ENCODE peak calls at places on chromosomes 13 and 19, in seven cellular contexts. E is H9, Z is IMR-90, F is neuronal stem cell, A is H1, Q is trophoblast cell, O is mesendoderm. V is an unnamed sample.

GRCh38 chr13:57829496-57829895 is 198.0 kb downstream of the PCDH17 start:
- DNase-seq in E (no peak), Q (no peak), A (no peak), Z (no peak), O (no peak), F (no peak), V (no peak)

GRCh38 chr19:4390017-4390861 is 10.1 kb downstream of the SH3GL1 start:
- DNase-seq in O (peak; percentile 96), E (peak; percentile 82), Z (peak; percentile 56), F (no peak), Q (no peak), A (no peak), V (peak; percentile 67)

GRCh38 chr19:16023558-16023915 is 52.8 kb upstream of the TPM4 start:
- DNase-seq in A (no peak), F (no peak), E (peak; percentile 12), Q (no peak), O (no peak), Z (no peak), V (no peak)

GRCh38 chr13:46295531-46296464 is 84.1 kb downstream of the LRRC63 start:
- DNase-seq in O (no peak), Z (peak; percentile 83), Q (peak; percentile 75), E (no peak), F (no peak), A (no peak), V (peak; percentile 88)

GRCh38 chr13:27283906-27284523 is 13.4 kb downstream of the RASL11A start:
- DNase-seq in E (peak; percentile 19), F (no peak), A (no peak), O (no peak), Q (no peak), Z (no peak), V (no peak)

GRCh38 chr19:38878575-38879399 is 712 bp upstream of the RINL start:
- DNase-seq in Z (no peak), A (no peak), O (no peak), Q (no peak), E (no peak), F (no peak), V (no peak)

GRCh38 chr19:49497790-49498106 is 1.5 kb downstream of the RPS11 start:
- DNase-seq in Q (no peak), F (no peak), Z (no peak), A (no peak), E (no peak), O (no peak), V (no peak)

GRCh38 chr13:114108894-114109293 is 23.5 kb downstream of the RASA3 start:
- DNase-seq in E (no peak), A (no peak), O (no peak), Q (no peak), F (no peak), Z (no peak), V (no peak)

GRCh38 chr19:37980419-37980975 is 73.5 kb downstream of the SIPA1L3 start:
- DNase-seq in F (no peak), Z (no peak), A (no peak), O (no peak), E (no peak), Q (no peak), V (no peak)

GRCh38 chr13:48594080-48594815 is 59.5 kb upstream of the CYSLTR2 start:
- DNase-seq in Q (no peak), A (no peak), E (no peak), F (no peak), O (peak; percentile 56), Z (no peak), V (peak; percentile 35)

GRCh38 chr19:17513801-17514200 is 2.4 kb downstream of the PGLS start:
- DNase-seq in F (no peak), A (no peak), Z (no peak), O (no peak), Q (no peak), E (no peak), V (peak; percentile 33)

GRCh38 chr19:7919681-7920519 is at the start of gene SNAPC2:
- DNase-seq in Z (peak; percentile 91), A (peak; percentile 99), E (peak; percentile 97), F (peak; percentile 96), Q (peak; percentile 86), O (peak; percentile 96), V (peak; percentile 93)

GRCh38 chr19:7304200-7304599 is 10.0 kb upstream of the INSR start:
- DNase-seq in E (no peak), Q (no peak), Z (no peak), F (no peak), O (no peak), A (no peak), V (no peak)

GRCh38 chr19:28426110-28426901 is 786.6 kb downstream of the UQCRFS1 start:
- DNase-seq in O (peak; percentile 64), A (peak; percentile 40), F (no peak), E (no peak), Z (no peak), Q (no peak), V (no peak)

GRCh38 chr13:44368062-44368591 is 5.5 kb upstream of the SERP2 start:
- DNase-seq in Q (peak; percentile 69), F (no peak), A (no peak), O (no peak), Z (peak; percentile 71), E (no peak), V (peak; percentile 52)

GRCh38 chr19:3955688-3956087 is 15.2 kb downstream of the DAPK3 start:
- DNase-seq in O (no peak), E (peak; percentile 19), Z (no peak), A (no peak), F (no peak), Q (no peak), V (no peak)

GRCh38 chr19:46474211-46474610 is 2.8 kb upstream of the PNMA8A start:
- DNase-seq in O (no peak), Q (no peak), Z (no peak), A (no peak), E (no peak), F (no peak), V (no peak)

GRCh38 chr19:49506575-49507105 is 5.8 kb upstream of the FCGRT start:
- DNase-seq in Z (no peak), F (peak; percentile 66), Q (peak; percentile 57), O (peak; percentile 90), E (peak; percentile 90), A (peak; percentile 95), V (peak; percentile 51)

GRCh38 chr13:30835442-30835841 is 70.6 kb upstream of the MEDAG start:
- DNase-seq in O (no peak), E (no peak), A (no peak), Q (no peak), Z (peak; percentile 82), F (no peak), V (peak; percentile 48)

GRCh38 chr13:112779856-112780604 is 90.2 kb downstream of the ATP11A start:
- DNase-seq in E (no peak), F (no peak), Z (peak; percentile 52), O (peak; percentile 34), A (no peak), Q (no peak), V (no peak)

GRCh38 chr19:18304194-18304495 is 18.7 kb downstream of the LSM4 start:
- DNase-seq in A (no peak), Q (no peak), O (no peak), Z (no peak), F (no peak), E (no peak), V (no peak)

GRCh38 chr13:36130542-36131214 is 504 bp downstream of the DCLK1 start:
- DNase-seq in Z (no peak), F (peak; percentile 37), E (peak; percentile 61), Q (peak; percentile 59), O (peak; percentile 48), A (peak; percentile 75), V (no peak)

GRCh38 chr13:24605923-24606372 is 74.3 kb upstream of the ATP12A start:
- DNase-seq in A (peak; percentile 63), Q (peak; percentile 6), F (no peak), O (peak; percentile 78), E (no peak), Z (peak; percentile 11), V (peak; percentile 59)

GRCh38 chr19:14762111-14762510 is 16.2 kb downstream of the ADGRE2 start:
- DNase-seq in E (no peak), O (no peak), Z (no peak), Q (no peak), A (no peak), F (no peak), V (no peak)

GRCh38 chr19:14763497-14764145 is 14.7 kb downstream of the ADGRE2 start:
- DNase-seq in A (no peak), O (no peak), Z (no peak), E (no peak), Q (no peak), F (no peak), V (no peak)

GRCh38 chr19:14764401-14764800 is 14.0 kb downstream of the ADGRE2 start:
- DNase-seq in Q (no peak), F (no peak), O (no peak), Z (no peak), A (no peak), E (no peak), V (no peak)

GRCh38 chr19:14761607-14762006 is 16.8 kb downstream of the ADGRE2 start:
- DNase-seq in Q (no peak), O (no peak), E (no peak), Z (no peak), A (no peak), F (no peak), V (no peak)

GRCh38 chr19:14758816-14759215 is 19.5 kb downstream of the ADGRE2 start:
- DNase-seq in O (peak; percentile 39), A (peak; percentile 55), Z (no peak), Q (no peak), F (no peak), E (peak; percentile 88), V (no peak)
- H3K4ac ChIP-seq in O (no peak overlapping the region), A (no peak overlapping the region), Z (no peak overlapping the region), Q (no peak overlapping the region), F (no peak overlapping the region), E (no peak overlapping the region), V (no peak overlapping the region)

GRCh38 chr19:1791879-1792278 is 20.2 kb downstream of the ATP8B3 start:
- DNase-seq in F (no peak), O (no peak), E (no peak), Q (no peak), Z (no peak), A (no peak), V (no peak)
- H3K4ac ChIP-seq in F (no peak overlapping the region), O (no peak overlapping the region), E (no peak overlapping the region), Q (no peak overlapping the region), Z (no peak overlapping the region), A (no peak overlapping the region), V (no peak overlapping the region)

DNA sequence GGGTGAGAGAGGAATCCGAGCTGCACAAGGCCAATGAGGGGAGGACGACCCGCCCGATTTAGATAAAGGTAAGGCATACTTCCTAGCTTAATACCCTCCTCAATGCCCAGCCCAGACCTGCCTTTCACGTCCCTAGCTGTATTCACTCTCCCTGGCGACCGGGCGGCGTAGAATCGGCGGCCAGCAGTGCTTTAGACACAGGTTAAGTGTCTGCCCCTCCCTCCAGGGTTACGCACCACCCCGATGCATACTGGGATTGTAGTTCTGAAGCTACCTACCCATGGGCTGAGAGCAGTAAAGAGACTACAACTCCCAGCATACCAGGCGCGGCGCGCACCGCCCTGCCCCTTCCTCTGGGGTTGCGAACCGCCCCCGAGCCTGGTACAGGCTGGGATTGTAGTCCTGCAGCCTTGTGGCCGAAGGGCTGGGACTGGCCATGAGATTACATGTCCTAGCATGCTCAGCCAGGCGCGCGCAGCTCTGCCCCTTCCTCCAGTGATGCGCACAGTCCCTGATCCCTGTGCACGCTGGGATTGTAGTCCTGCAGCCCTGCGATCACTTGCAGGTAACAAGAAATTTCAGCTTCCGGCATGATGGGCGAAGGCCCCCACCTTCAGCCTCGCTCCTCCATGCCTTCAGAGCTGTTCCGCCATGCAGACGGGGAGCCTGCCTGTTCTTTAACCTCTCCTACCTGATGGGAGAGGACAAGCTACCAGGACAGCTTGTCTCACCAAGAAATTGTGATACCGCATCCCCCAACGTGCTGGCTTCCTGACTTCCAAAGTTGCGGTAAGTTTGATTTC is 43.5 kb upstream of the ZNF14 start:
- DNase-seq in Q (peak; percentile 99), Z (peak; percentile 98), A (peak; percentile 94), O (peak; percentile 100), F (peak; percentile 98), E (peak; percentile 100), V (peak; percentile 100)
- H3K4ac ChIP-seq in Q (no peak overlapping the region), Z (peak overlapping the region; percentile 86), A (no peak overlapping the region), O (no peak overlapping the region), F (no peak overlapping the region), E (no peak overlapping the region), V (no peak overlapping the region)

GRCh38 chr19:45101796-45102195 is 8.8 kb downstream of the PPP1R37 start:
- DNase-seq in Z (no peak), F (no peak), A (no peak), Q (no peak), E (no peak), O (no peak), V (no peak)
- H3K4ac ChIP-seq in Z (no peak overlapping the region), F (no peak overlapping the region), A (no peak overlapping the region), Q (peak overlapping the region; percentile 13), E (no peak overlapping the region), O (no peak overlapping the region), V (peak overlapping the region; percentile 60)

V was measured in mesenchymal stem cell.